ENCODE peak calls at places on chromosomes 16 and 17, in five cellular contexts. M, D, O, T and U are unnamed samples.
A peak's percentile ranks its signal among the peaks of the same experiment; 100 is the strongest.

GRCh38 chr17:78278139-78278741 is 46.8 kb downstream of the TMEM235 start:
- DNase-seq in M (no peak), D (no peak), O (no peak), T (no peak), U (no peak)

GRCh38 chr17:63621229-63621683 is 961 bp upstream of the MAP3K3 start:
- DNase-seq in M (no peak), D (no peak), O (no peak), T (no peak), U (no peak)

GRCh38 chr16:84677849-84678248 is 22.0 kb upstream of the USP10 start:
- DNase-seq in M (no peak), D (no peak), O (no peak), T (no peak), U (no peak)

GRCh38 chr16:49464877-49465504 is 91.4 kb downstream of the C16orf78 start:
- DNase-seq in M (no peak), D (no peak), O (no peak), T (no peak), U (no peak)

GRCh38 chr17:2048805-2049204 is 6.1 kb upstream of the HIC1 start:
- DNase-seq in M (no peak), D (no peak), O (no peak), T (no peak), U (no peak)

GRCh38 chr16:70738083-70738977 is 52.5 kb upstream of the MTSS2 start:
- DNase-seq in M (peak; percentile 53), D (peak; percentile 92), O (peak; percentile 68), T (peak; percentile 62), U (peak; percentile 6)

GRCh38 chr16:69322343-69322742 is 8.0 kb downstream of the PDF start:
- DNase-seq in M (no peak), D (no peak), O (no peak), T (no peak), U (no peak)

GRCh38 chr16:58411736-58412614 is 19.7 kb downstream of the GINS3 start:
- DNase-seq in M (peak; percentile 18), D (no peak), O (no peak), T (no peak), U (no peak)

GRCh38 chr16:85291302-85292148 is 179.3 kb upstream of the CIBAR2 start:
- DNase-seq in M (peak; percentile 30), D (no peak), O (no peak), T (no peak), U (peak; percentile 94)

GRCh38 chr17:67139784-67140665 is 95.7 kb downstream of the CACNG1 start:
- DNase-seq in M (peak; percentile 18), D (peak; percentile 30), O (no peak), T (no peak), U (no peak)

GRCh38 chr16:59470556-59470955 is 736.4 kb upstream of the GOT2 start:
- DNase-seq in M (no peak), D (peak; percentile 6), O (no peak), T (no peak), U (no peak)

GRCh38 chr17:70882504-70882903 is 713.2 kb downstream of the KCNJ2 start:
- DNase-seq in M (no peak), D (no peak), O (no peak), T (no peak), U (no peak)

GRCh38 chr16:212999-213398 is 16.2 kb downstream of the LUC7L start:
- DNase-seq in M (no peak), D (no peak), O (no peak), T (no peak), U (no peak)

GRCh38 chr17:16442594-16443389 is 27.4 kb downstream of the TRPV2 start:
- DNase-seq in M (no peak), D (peak; percentile 40), O (no peak), T (no peak), U (no peak)

GRCh38 chr16:59412275-59412841 is 678.2 kb upstream of the GOT2 start:
- DNase-seq in M (no peak), D (no peak), O (no peak), T (no peak), U (no peak)

GRCh38 chr16:80804451-80805383 is at the start of gene CDYL2:
- DNase-seq in M (peak; percentile 55), D (peak; percentile 35), O (no peak), T (no peak), U (peak; percentile 4)

GRCh38 chr17:48484850-48485249 is 46.0 kb downstream of the HOXB1 start:
- DNase-seq in M (no peak), D (peak; percentile 69), O (no peak), T (no peak), U (no peak)

GRCh38 chr16:54462766-54463165 is 176.2 kb upstream of the IRX3 start:
- DNase-seq in M (no peak), D (no peak), O (no peak), T (no peak), U (no peak)

GRCh38 chr16:68372381-68372720 is 61.5 kb downstream of the PRMT7 start:
- DNase-seq in M (no peak), D (no peak), O (no peak), T (no peak), U (no peak)

GRCh38 chr17:16106161-16106891 is 106.7 kb downstream of the TTC19 start:
- DNase-seq in M (no peak), D (peak; percentile 55), O (peak; percentile 42), T (no peak), U (no peak)

GRCh38 chr17:38720941-38721340 is 9.2 kb upstream of the CISD3 start:
- DNase-seq in M (no peak), D (no peak), O (no peak), T (no peak), U (no peak)

GRCh38 chr17:17590141-17590735 is 1.3 kb downstream of the PEMT start:
- DNase-seq in M (no peak), D (no peak), O (no peak), T (no peak), U (no peak)

GRCh38 chr17:17590883-17591407 is 563 bp downstream of the PEMT start:
- DNase-seq in M (no peak), D (no peak), O (no peak), T (no peak), U (peak; percentile 19)

GRCh38 chr17:17593222-17593620 is 1.7 kb upstream of the PEMT start:
- DNase-seq in M (no peak), D (no peak), O (no peak), T (no peak), U (no peak)

GRCh38 chr17:17587614-17588336 is 3.7 kb downstream of the PEMT start:
- DNase-seq in M (no peak), D (peak; percentile 54), O (no peak), T (no peak), U (no peak)

DNA sequence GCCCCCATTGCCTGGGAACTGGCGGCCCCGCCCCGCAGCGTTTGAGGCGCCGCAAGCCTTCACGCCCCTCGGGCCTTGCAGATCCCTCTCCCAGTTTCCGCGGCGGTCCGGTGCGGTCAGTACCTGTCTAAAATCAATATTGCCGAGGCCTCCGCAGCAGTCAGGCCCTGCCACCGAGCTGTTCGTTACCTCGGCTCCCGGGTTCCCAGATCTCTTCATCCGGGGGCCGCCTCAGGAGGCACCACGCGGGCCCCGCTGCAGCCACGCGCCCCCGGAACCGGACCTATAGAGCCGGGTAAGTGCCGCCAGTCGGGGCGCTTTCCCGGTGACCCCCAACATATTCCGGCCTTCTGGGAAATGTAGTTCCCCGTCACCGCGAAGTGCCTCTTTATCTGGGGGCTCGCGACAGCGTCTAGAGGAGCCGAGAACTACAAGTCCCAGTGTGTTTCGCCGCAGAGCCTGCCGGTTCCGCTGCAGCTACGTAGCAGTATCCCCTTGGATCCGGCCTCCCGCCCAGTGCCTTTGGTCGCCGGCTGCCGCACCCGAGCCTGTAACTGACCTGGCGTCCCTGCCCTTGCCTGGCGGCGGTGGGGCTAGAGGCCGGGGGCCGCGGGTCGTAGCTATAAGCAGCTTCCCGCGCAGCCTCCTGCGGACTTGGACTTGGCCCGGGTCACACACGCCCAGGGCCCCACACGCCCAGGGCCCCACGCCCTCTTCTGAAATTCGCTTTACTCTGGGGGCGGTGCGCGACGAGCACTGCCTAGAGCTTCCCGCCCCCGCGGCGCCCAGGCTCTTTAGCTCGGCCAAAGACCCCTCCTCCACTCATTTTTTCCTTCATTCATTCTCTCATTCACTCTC is at the start of gene PEMT:
- DNase-seq in M (peak; percentile 86), D (peak; percentile 99), O (peak; percentile 97), T (peak; percentile 98), U (peak; percentile 86)
- TF ChIP-seq CTCF in M (no peak), D (no peak), O (no peak), T (no peak), U (no peak)

DNA sequence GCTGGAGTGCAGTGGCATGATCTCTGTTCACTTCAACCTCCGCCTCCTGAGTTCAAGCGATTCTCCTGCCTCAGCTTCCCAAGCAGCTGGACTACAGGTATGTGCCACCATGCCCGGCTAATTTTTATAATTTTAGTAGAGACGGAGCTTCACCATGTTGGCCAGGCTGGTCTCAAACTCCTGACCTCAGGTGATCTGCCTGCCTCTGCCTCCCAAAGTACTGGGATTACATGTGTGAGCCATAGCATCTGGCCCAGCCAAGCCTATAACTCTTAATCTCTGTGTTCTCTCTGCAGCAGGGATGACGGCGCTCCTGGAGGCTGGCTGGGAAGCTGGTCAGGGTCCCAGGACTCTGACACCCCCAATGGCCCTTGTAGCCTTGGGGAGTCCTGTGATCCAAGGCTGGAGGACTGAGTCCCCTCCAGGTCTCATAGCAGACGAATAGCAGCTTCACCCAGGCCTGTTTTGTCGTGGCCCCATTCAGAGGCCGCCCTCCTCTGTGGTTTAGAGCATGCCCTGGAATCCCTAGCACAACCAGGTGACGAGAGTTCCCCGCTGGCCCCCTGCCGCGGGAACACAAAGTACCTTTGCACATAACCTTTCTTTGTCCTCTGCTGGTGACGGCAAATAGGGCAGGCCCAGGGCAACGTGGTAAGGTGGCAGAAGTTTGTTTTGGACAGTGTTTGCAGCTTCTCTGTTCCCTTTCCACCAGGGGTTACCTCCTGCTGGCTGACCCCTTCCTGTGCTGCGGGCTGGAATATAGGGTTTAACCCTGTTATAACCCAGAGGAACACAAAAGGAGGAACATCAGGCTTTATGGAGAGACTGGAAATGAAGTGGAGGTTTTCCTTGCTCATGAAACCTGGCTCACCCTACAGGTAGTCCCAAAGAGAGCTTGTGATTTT is 43.0 kb upstream of the TOB1 start:
- DNase-seq in M (peak; percentile 81), D (no peak), O (no peak), T (no peak), U (no peak)
- TF ChIP-seq CTCF in M (peak; percentile 22), D (no peak), O (no peak), T (no peak), U (peak; percentile 16)

GRCh38 chr17:80477647-80478478 is 1.5 kb upstream of the NPTX1 start:
- DNase-seq in M (no peak), D (peak; percentile 32), O (no peak), T (no peak), U (peak; percentile 64)
- TF ChIP-seq CTCF in M (no peak), D (peak; percentile 52), O (peak; percentile 58), T (peak; percentile 17), U (peak; percentile 54)

GRCh38 chr16:50781518-50781917 is 39.6 kb downstream of the CYLD start:
- DNase-seq in M (no peak), D (no peak), O (no peak), T (no peak), U (no peak)

GRCh38 chr16:50778284-50779163 is 36.6 kb downstream of the CYLD start:
- DNase-seq in M (no peak), D (no peak), O (no peak), T (no peak), U (no peak)

GRCh38 chr16:50776042-50776441 is 34.2 kb downstream of the CYLD start:
- DNase-seq in M (no peak), D (no peak), O (no peak), T (no peak), U (no peak)

DNA sequence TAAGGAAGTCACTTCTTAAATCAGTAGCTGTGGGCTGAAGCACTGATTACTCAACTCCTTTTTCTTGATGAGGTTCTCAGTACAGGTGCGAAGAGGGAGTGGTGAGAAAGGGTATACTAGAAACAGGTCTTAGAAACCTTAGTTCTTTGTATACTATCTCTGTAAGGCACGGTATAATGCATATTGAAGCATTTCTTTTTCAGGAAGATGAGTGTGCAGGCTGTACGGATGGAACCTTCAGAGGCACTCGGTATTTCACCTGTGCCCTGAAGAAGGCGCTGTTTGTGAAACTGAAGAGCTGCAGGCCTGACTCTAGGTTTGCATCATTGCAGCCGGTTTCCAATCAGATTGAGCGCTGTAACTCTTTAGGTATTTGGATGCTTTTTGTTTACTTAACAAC is 39.2 kb downstream of the CYLD start:
- DNase-seq in M (no peak), D (no peak), O (no peak), T (no peak), U (no peak)
- TF ChIP-seq CTCF in M (no peak), D (no peak), O (no peak), T (no peak), U (peak; percentile 23)